ENCODE peak calls at places on chromosomes 13 and 19, in four cellular contexts. L is cardiac muscle cell, O is fibroblast of villous mesenchyme, I is brain microvascular endothelial cell. M is an unnamed sample.
A peak's percentile ranks its signal among the peaks of the same experiment; 100 is the strongest.

GRCh38 chr19:28883241-28883693 is 329.7 kb downstream of the UQCRFS1 start:
- DNase-seq in L (peak; percentile 74), O (no peak), I (no peak), M (peak; percentile 7)

GRCh38 chr19:36067681-36068080 is 13.0 kb downstream of the WDR62 start:
- DNase-seq in L (no peak), O (no peak), I (no peak), M (no peak)

GRCh38 chr13:26017196-26017921 is 34.5 kb downstream of the SHISA2 start:
- DNase-seq in L (no peak), O (no peak), I (no peak), M (no peak)

GRCh38 chr19:36915992-36916830 is at the start of the genes ZNF568 and ZNF829:
- DNase-seq in L (peak; percentile 93), O (peak; percentile 92), I (peak; percentile 90), M (peak; percentile 89)

GRCh38 chr19:49738242-49738641 is 24.9 kb downstream of the TSKS start:
- DNase-seq in L (no peak), O (no peak), I (no peak), M (no peak)

GRCh38 chr13:48505597-48506091 is 27.2 kb downstream of the RCBTB2 start:
- DNase-seq in L (no peak), O (no peak), I (no peak), M (no peak)

GRCh38 chr19:17725422-17726078 is 6.3 kb downstream of the MAP1S start:
- DNase-seq in L (no peak), O (no peak), I (no peak), M (no peak)

GRCh38 chr19:46181386-46181774 is 33.3 kb downstream of the IGFL2 start:
- DNase-seq in L (no peak), O (peak; percentile 37), I (no peak), M (peak; percentile 57)

GRCh38 chr19:8001651-8001994 is 3.8 kb downstream of the ELAVL1 start:
- DNase-seq in L (no peak), O (no peak), I (no peak), M (peak; percentile 13)
- H3K4me3 ChIP-seq in L (no peak overlapping the region), O (no peak overlapping the region), I (no peak overlapping the region), M (peak overlapping the region; percentile 50)

DNA sequence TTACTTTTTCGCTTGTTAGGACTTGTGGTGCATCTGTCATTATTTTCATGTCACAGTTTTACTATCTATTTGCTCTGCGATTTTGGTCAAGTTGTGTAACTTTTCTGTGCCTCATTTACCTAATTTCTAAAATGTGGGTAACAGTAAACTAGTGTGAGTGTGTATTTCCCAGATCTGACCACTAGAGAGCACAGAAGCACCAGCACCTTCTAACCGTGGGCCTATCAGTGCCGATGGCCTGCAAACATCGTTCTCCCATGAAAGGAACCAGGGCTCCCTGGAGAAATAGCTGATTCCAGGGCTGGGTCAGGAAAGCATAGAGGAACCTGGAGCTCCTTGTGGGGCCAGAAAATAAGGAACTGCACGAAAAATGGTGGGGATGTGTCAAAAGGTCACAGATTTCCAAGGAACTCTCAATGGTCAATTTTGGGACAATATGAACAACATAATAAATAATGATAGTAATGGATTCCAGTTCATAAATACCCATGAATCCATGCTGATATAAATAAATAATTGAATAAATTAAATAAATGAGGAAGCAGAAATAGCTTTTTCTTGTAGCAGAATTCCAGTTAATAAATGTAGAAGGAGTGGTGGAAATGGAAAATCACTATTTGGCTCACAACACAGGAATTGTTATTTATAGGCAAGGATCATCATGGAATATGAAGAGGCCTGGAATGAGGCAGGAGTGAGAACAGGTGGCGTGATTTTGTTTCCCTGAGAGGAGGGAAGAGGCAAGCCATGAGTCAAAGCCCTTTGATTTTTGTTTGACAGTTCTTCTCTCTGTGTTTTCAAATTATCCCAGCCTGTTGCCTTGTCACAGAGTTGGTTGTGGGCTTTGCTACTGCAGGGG is 31.1 kb downstream of the CEACAM8 start:
- DNase-seq in L (peak; percentile 73), O (peak; percentile 44), I (peak; percentile 36), M (peak; percentile 58)
- TF ChIP-seq CTCF in L (peak; percentile 74), O (peak; percentile 73), I (peak; percentile 72), M (peak; percentile 78)

GRCh38 chr13:63438951-63439350 is 2023.3 kb upstream of the PCDH20 start:
- DNase-seq in L (no peak), O (no peak), I (no peak), M (no peak)

GRCh38 chr13:63433546-63434150 is 2018.0 kb upstream of the PCDH20 start:
- DNase-seq in L (no peak), O (no peak), I (peak; percentile 36), M (peak; percentile 38)

GRCh38 chr13:63436288-63436687 is 2020.6 kb upstream of the PCDH20 start:
- DNase-seq in L (no peak), O (no peak), I (no peak), M (no peak)

GRCh38 chr13:63435668-63436275 is 2020.1 kb upstream of the PCDH20 start:
- DNase-seq in L (no peak), O (peak; percentile 84), I (peak; percentile 99), M (peak; percentile 96)
- H3K4me3 ChIP-seq in L (no peak overlapping the region), O (no peak overlapping the region), I (no peak overlapping the region), M (no peak overlapping the region)

DNA sequence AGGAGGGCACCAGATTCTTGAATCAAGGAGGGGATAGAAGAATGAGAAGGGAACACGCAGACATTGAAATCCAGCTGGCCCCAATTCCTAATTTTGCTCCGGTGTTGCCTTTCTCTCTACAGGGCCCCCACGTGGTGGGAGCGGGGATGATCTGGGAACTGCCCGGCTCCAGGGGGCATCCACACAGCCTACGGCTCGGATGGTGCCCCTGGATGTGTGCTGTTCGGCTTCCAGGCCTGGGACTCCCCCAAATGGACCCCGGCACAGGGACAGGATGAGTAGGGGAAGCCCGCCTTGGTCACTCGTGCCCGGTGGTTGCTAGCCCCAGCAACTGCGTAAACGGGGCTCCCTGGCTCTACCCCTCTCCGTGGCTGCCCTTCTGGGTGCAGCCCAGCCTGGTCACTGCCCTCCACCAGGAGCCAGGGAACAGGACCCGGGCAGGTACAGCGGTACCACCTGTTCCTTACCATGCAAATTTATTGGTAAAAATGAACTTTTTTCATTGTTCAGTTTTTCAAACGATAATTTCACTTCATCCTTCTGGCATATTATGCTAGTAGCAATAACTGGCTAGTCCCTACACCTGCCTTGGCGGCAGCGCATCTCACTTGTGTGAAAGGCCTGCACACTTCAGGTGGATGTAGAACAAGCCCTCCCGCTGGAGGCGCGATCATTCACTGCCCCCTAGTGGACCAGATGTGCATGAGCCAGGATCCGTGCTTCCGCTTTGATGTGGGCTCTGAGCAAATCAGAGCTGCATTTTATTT is 111.6 kb downstream of the TEX26 start:
- DNase-seq in L (peak; percentile 86), O (peak; percentile 83), I (peak; percentile 80), M (peak; percentile 89)
- TF ChIP-seq CTCF in L (peak; percentile 93), O (peak; percentile 97), I (peak; percentile 97), M (peak; percentile 93)

GRCh38 chr13:41458939-41459753 is 1.8 kb downstream of the RGCC start:
- DNase-seq in L (peak; percentile 5), O (peak; percentile 63), I (peak; percentile 51), M (peak; percentile 85)
- H3K4me3 ChIP-seq in L (no peak overlapping the region), O (peak overlapping the region; percentile 69), I (peak overlapping the region; percentile 64), M (peak overlapping the region; percentile 63)

GRCh38 chr13:109833071-109833470 is 46.7 kb upstream of the IRS2 start:
- DNase-seq in L (no peak), O (no peak), I (no peak), M (no peak)
- TF ChIP-seq CTCF in L (no peak), O (no peak), I (no peak), M (no peak)

M was measured in fibroblast of pulmonary artery.